ENCODE peak calls at places on chromosomes 6 and 20, in five cellular contexts. One of them, this sample, is unnamed.

GRCh38 chr20:32325706-32326506 is 32.2 kb upstream of the ASXL1 start:
- DNase-seq in T-helper 2 cell treated with Interferon-gamma antibody and Interleukin-4, amounts not matched to agents 5 μg/mL and 100 μg/mL, for 36 hours: no peak
- DNase-seq in fibroblast of the conjunctiva: no peak
- DNase-seq in NCI-H69: peak; percentile 95
- DNase-seq in left colon: peak; percentile 45
- DNase-seq in this sample: no peak

GRCh38 chr20:63846938-63847373 is 14.3 kb upstream of the ABHD16B start:
- DNase-seq in T-helper 2 cell treated with Interferon-gamma antibody and Interleukin-4, amounts not matched to agents 5 μg/mL and 100 μg/mL, for 36 hours: no peak
- DNase-seq in fibroblast of the conjunctiva: no peak
- DNase-seq in NCI-H69: no peak
- DNase-seq in left colon: no peak
- DNase-seq in this sample: no peak

GRCh38 chr6:47092249-47092648 is 50.1 kb upstream of the ADGRF1 start:
- DNase-seq in T-helper 2 cell treated with Interferon-gamma antibody and Interleukin-4, amounts not matched to agents 5 μg/mL and 100 μg/mL, for 36 hours: no peak
- DNase-seq in fibroblast of the conjunctiva: peak; percentile 68
- DNase-seq in NCI-H69: no peak
- DNase-seq in left colon: no peak
- DNase-seq in this sample: no peak

GRCh38 chr6:157019115-157019628 is 242.0 kb downstream of the ARID1B start:
- DNase-seq in T-helper 2 cell treated with Interferon-gamma antibody and Interleukin-4, amounts not matched to agents 5 μg/mL and 100 μg/mL, for 36 hours: no peak
- DNase-seq in fibroblast of the conjunctiva: no peak
- DNase-seq in NCI-H69: peak; percentile 37
- DNase-seq in left colon: no peak
- DNase-seq in this sample: no peak

GRCh38 chr6:7042056-7042653 is 65.6 kb upstream of the RREB1 start:
- DNase-seq in T-helper 2 cell treated with Interferon-gamma antibody and Interleukin-4, amounts not matched to agents 5 μg/mL and 100 μg/mL, for 36 hours: no peak
- DNase-seq in fibroblast of the conjunctiva: no peak
- DNase-seq in NCI-H69: no peak
- DNase-seq in left colon: peak; percentile 54
- DNase-seq in this sample: no peak

GRCh38 chr20:32906200-32906599 is 47.5 kb downstream of the EFCAB8 start:
- DNase-seq in T-helper 2 cell treated with Interferon-gamma antibody and Interleukin-4, amounts not matched to agents 5 μg/mL and 100 μg/mL, for 36 hours: no peak
- DNase-seq in fibroblast of the conjunctiva: no peak
- DNase-seq in NCI-H69: peak; percentile 29
- DNase-seq in left colon: no peak
- DNase-seq in this sample: no peak

GRCh38 chr6:69422474-69422873 is 374.3 kb downstream of the LMBRD1 start:
- DNase-seq in T-helper 2 cell treated with Interferon-gamma antibody and Interleukin-4, amounts not matched to agents 5 μg/mL and 100 μg/mL, for 36 hours: no peak
- DNase-seq in fibroblast of the conjunctiva: no peak
- DNase-seq in NCI-H69: peak; percentile 20
- DNase-seq in left colon: no peak
- DNase-seq in this sample: no peak

GRCh38 chr20:31833130-31833930 is 12.1 kb downstream of the FOXS1 start:
- DNase-seq in T-helper 2 cell treated with Interferon-gamma antibody and Interleukin-4, amounts not matched to agents 5 μg/mL and 100 μg/mL, for 36 hours: peak; percentile 29
- DNase-seq in fibroblast of the conjunctiva: no peak
- DNase-seq in NCI-H69: peak; percentile 59
- DNase-seq in left colon: no peak
- DNase-seq in this sample: no peak

GRCh38 chr20:41365785-41366545 is 653 bp downstream of the EMILIN3 start:
- DNase-seq in T-helper 2 cell treated with Interferon-gamma antibody and Interleukin-4, amounts not matched to agents 5 μg/mL and 100 μg/mL, for 36 hours: no peak
- DNase-seq in fibroblast of the conjunctiva: no peak
- DNase-seq in NCI-H69: peak; percentile 51
- DNase-seq in left colon: no peak
- DNase-seq in this sample: no peak

GRCh38 chr6:109117346-109118035 is 22.2 kb downstream of the CEP57L1 start:
- DNase-seq in T-helper 2 cell treated with Interferon-gamma antibody and Interleukin-4, amounts not matched to agents 5 μg/mL and 100 μg/mL, for 36 hours: no peak
- DNase-seq in fibroblast of the conjunctiva: no peak
- DNase-seq in NCI-H69: peak; percentile 40
- DNase-seq in left colon: peak; percentile 28
- DNase-seq in this sample: no peak

GRCh38 chr6:38184780-38185080 is 365.2 kb downstream of the ZFAND3 start:
- DNase-seq in T-helper 2 cell treated with Interferon-gamma antibody and Interleukin-4, amounts not matched to agents 5 μg/mL and 100 μg/mL, for 36 hours: no peak
- DNase-seq in fibroblast of the conjunctiva: no peak
- DNase-seq in NCI-H69: no peak
- DNase-seq in left colon: no peak
- DNase-seq in this sample: no peak